ENCODE peak calls at places on chromosomes 2 and 18, in ten cellular contexts. K is stomach, O is PC-9, L is thoracic aorta, A is H7, M is aorta, G is GM23338, S is kidney, Q is SK-N-MC, Z is foreskin fibroblast. E is an unnamed sample.

GRCh38 chr18:43563780-43564179 is 286.5 kb upstream of the SYT4 start:
- DNase-seq in O (peak), G (peak), Z (peak), K (peak), S (no peak), A (peak), Q (peak), L (no peak), M (no peak), E (no peak)

GRCh38 chr2:96556441-96557330 is 20.1 kb downstream of the ARID5A start:
- DNase-seq in L (no peak), M (peak), A (no peak), K (peak), Q (no peak), O (peak), Z (peak), S (no peak), G (no peak), E (no peak)

GRCh38 chr2:240236217-240237111 is 96.0 kb upstream of the OTOS start:
- DNase-seq in Z (no peak), A (no peak), G (no peak), S (peak), K (no peak), O (no peak), M (peak), Q (no peak), L (no peak), E (peak)

GRCh38 chr2:24077535-24077877 is 1.4 kb upstream of the SF3B6 start:
- DNase-seq in G (no peak), A (no peak), Z (no peak), O (no peak), S (no peak), L (no peak), M (no peak), Q (no peak), K (no peak), E (no peak)

GRCh38 chr2:30807249-30807648 is at the start of gene CAPN13:
- DNase-seq in M (no peak), G (peak), O (peak), L (no peak), S (no peak), K (peak), A (peak), Q (no peak), Z (no peak), E (no peak)

GRCh38 chr18:70373062-70373519 is 84.2 kb downstream of the SOCS6 start:
- DNase-seq in S (no peak), G (no peak), A (no peak), Q (no peak), M (no peak), K (no peak), L (no peak), O (peak), Z (peak), E (no peak)

GRCh38 chr18:76938619-76939018 is 116.3 kb downstream of the ZNF236 start:
- DNase-seq in Q (no peak), Z (no peak), O (no peak), S (no peak), M (no peak), G (no peak), K (no peak), L (no peak), A (no peak), E (no peak)

GRCh38 chr2:240856151-240856980 is 12.3 kb upstream of the AGXT start:
- DNase-seq in Z (no peak), M (peak), Q (no peak), K (no peak), O (peak), G (peak), S (peak), A (peak), L (no peak), E (peak)

GRCh38 chr2:27715318-27716165 is 51.9 kb downstream of the SLC4A1AP start:
- DNase-seq in A (peak), O (peak), M (peak), Q (no peak), Z (peak), G (peak), S (peak), K (no peak), L (no peak), E (no peak)

GRCh38 chr2:127017548-127017947 is 89.4 kb downstream of the BIN1 start:
- DNase-seq in M (no peak), Q (no peak), L (no peak), Z (no peak), K (no peak), A (no peak), O (no peak), G (no peak), S (no peak), E (no peak)

GRCh38 chr2:151120016-151120415 is 141.6 kb downstream of the RBM43 start:
- DNase-seq in L (no peak), Q (no peak), Z (no peak), O (no peak), M (no peak), A (no peak), S (no peak), K (no peak), G (no peak), E (no peak)

GRCh38 chr2:241949736-241950412 is 80.3 kb downstream of the RTP5 start:
- DNase-seq in G (no peak), L (no peak), Z (no peak), A (peak), O (no peak), M (peak), Q (no peak), K (no peak), S (no peak), E (no peak)

GRCh38 chr2:241951920-241952319 is 82.4 kb downstream of the RTP5 start:
- DNase-seq in O (no peak), M (peak), S (no peak), K (no peak), A (peak), Q (no peak), L (no peak), G (no peak), Z (no peak), E (no peak)

GRCh38 chr2:241948901-241949735 is 79.6 kb downstream of the RTP5 start:
- DNase-seq in O (no peak), A (peak), G (no peak), K (no peak), M (peak), Q (no peak), L (no peak), Z (no peak), S (no peak), E (no peak)

GRCh38 chr2:241950413-241950863 is 80.9 kb downstream of the RTP5 start:
- DNase-seq in M (no peak), Q (no peak), Z (no peak), L (no peak), A (no peak), G (no peak), S (no peak), O (no peak), K (no peak), E (no peak)

GRCh38 chr2:241950878-241951331 is 81.4 kb downstream of the RTP5 start:
- DNase-seq in L (no peak), Z (peak), A (peak), G (peak), K (peak), S (peak), M (peak), Q (no peak), O (peak), E (no peak)
- H3K4me3 ChIP-seq in L (no peak), Z (no peak), A (no peak), G (no peak), K (peak), S (no peak), M (no peak), Q (no peak), O (no peak), E (no peak)

GRCh38 chr2:98484652-98485452 is 40.2 kb downstream of the INPP4A start:
- DNase-seq in K (no peak), L (no peak), Z (no peak), O (no peak), M (no peak), G (no peak), S (no peak), A (no peak), Q (no peak), E (no peak)

GRCh38 chr2:98484121-98484557 is 39.5 kb downstream of the INPP4A start:
- DNase-seq in O (no peak), A (no peak), M (no peak), Z (no peak), G (no peak), S (peak), L (no peak), K (no peak), Q (no peak), E (no peak)

GRCh38 chr2:98485453-98485755 is 40.7 kb downstream of the INPP4A start:
- DNase-seq in G (no peak), Q (no peak), L (no peak), K (no peak), M (no peak), Z (no peak), A (no peak), S (no peak), O (no peak), E (no peak)

GRCh38 chr2:98482362-98482761 is 37.7 kb downstream of the INPP4A start:
- DNase-seq in O (no peak), S (no peak), G (no peak), M (no peak), L (no peak), Q (no peak), Z (no peak), K (no peak), A (no peak), E (no peak)

DNA sequence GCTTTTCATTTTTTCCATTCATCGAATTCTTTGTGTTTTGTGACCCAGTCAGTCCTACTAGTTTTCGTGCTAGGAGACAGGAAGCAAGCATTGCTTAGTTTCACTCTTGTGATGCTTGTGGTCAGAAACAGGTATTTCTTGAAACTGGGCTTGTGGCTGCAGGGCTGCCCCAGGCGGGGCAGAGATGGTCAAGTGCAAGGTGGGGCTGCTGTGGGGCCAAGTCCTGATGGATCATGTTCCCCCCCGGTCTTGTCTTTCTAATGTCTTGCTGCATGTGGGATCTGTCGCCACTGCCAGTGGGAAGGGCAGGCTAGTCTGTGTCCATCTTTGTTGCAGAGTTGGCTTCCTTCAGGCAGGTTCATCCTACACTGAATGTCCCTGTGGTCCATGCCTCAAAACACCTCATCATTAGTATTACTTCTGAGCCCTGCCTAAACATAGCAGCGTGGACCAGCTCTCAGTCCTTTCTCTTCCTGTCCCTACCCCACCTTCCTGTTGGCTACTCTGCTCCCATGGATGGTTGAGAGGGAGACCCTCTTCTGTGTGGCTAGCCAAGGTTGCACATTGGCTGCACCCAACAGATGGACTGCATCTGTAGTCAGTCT is 38.7 kb downstream of the INPP4A start:
- DNase-seq in O (peak), G (no peak), K (no peak), Q (no peak), M (no peak), A (no peak), S (peak), Z (no peak), L (no peak), E (no peak)
- H3K4me3 ChIP-seq in O (no peak), G (no peak), K (no peak), Q (no peak), M (no peak), A (no peak), S (no peak), Z (no peak), L (no peak), E (no peak)

GRCh38 chr18:68215931-68216330 is 499.0 kb downstream of the TMX3 start:
- DNase-seq in Z (peak), S (no peak), M (no peak), Q (no peak), K (no peak), O (no peak), L (no peak), A (no peak), G (no peak), E (no peak)

GRCh38 chr18:68220458-68220857 is 494.4 kb downstream of the TMX3 start:
- DNase-seq in O (no peak), Q (no peak), K (no peak), L (no peak), M (no peak), G (no peak), A (no peak), S (no peak), Z (no peak), E (no peak)

GRCh38 chr18:68219274-68219673 is 495.6 kb downstream of the TMX3 start:
- DNase-seq in Q (no peak), A (no peak), Z (no peak), G (no peak), L (no peak), M (no peak), O (no peak), K (no peak), S (no peak), E (no peak)

GRCh38 chr18:68219867-68220266 is 495.0 kb downstream of the TMX3 start:
- DNase-seq in O (no peak), G (no peak), A (no peak), L (no peak), M (no peak), S (no peak), Q (no peak), Z (peak), K (no peak), E (no peak)

GRCh38 chr18:68221116-68221724 is 493.7 kb downstream of the TMX3 start:
- DNase-seq in Q (peak), G (peak), K (no peak), A (peak), Z (no peak), L (no peak), S (no peak), M (no peak), O (no peak), E (no peak)
- H3K4me3 ChIP-seq in Q (peak), G (no peak), K (no peak), A (no peak), Z (no peak), L (no peak), S (no peak), M (no peak), O (no peak), E (no peak)

DNA sequence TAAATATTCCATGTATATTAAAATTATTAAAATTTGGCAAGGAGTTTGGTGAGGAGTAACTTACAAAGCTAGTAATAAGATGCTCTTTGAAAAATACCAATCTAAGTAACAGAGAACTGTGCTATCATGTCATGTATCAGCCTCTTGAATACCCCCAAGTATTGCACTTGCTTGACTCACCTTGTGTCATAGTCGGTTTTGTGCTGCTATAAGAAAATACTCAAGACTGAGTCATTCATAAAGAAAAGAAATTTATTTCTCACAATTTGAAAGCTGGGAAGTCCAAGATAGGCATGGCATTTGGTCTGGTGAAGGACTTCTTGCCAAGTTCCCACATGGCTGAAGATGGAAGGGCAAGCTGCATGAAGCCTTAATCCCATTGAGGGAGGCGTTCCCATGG is 179.2 kb downstream of the MEMO1 start:
- DNase-seq in S (no peak), L (no peak), O (no peak), M (no peak), G (no peak), A (no peak), K (no peak), Z (peak), Q (no peak), E (no peak)
- H3K4me3 ChIP-seq in S (no peak), L (no peak), O (no peak), M (no peak), G (no peak), A (no peak), K (no peak), Z (no peak), Q (no peak), E (no peak)

DNA sequence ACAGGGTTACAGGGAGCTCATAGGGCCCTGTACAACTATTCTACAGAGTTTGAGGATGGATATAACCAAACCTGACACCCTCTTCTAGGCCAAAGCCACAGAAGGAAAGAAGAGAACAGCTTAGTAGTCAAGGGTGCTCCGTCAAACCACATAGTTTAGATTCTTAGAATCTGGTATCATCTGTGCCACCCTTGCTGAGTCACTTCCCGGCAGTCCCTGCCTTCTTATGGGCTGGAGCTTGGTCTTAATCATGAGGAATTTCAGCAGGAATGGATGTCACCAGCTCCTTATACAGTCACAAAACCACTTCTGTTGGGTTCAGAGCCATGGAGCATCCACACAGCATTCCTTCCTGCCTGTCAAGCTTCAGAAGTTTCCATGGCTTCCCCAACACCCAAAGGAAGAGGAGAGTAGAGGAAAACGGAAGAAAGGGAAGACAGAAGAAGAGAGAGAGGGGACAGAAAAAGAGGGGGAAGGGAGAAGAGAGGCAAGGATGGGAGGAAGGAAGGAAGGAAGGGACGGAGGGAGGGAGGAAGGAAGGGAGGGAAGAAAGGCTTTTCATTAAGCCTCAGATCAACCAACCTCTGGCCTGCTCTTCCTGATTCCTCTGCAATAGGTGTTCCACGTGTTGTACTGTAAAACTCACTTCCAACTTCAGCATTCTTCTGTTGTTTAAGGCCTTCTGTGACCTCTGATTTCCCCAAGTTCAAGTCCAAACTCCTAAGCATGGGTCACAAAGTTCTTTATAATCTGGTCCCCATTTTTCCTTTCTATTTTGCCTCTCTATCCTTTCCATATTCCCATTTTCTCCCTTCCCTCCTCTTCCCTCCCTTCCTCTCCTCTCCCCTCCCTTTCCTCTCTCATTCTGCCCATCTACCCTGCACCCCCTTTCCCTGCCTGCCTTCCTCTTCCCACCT is 246.1 kb upstream of the TNP1 start:
- DNase-seq in Q (no peak), A (no peak), S (peak), G (peak), K (no peak), M (peak), Z (peak), O (peak), L (peak), E (peak)
- H3K4me3 ChIP-seq in Q (no peak), A (no peak), S (no peak), G (no peak), K (no peak), M (no peak), Z (no peak), O (no peak), L (no peak), E (no peak)

GRCh38 chr18:50969448-50969847 is 1.6 kb downstream of the ELAC1 start:
- DNase-seq in A (no peak), M (no peak), Q (no peak), O (no peak), S (no peak), G (no peak), L (no peak), Z (no peak), K (no peak), E (no peak)
- H3K4me3 ChIP-seq in A (no peak), M (no peak), Q (peak), O (peak), S (no peak), G (peak), L (no peak), Z (no peak), K (no peak), E (peak)

DNA sequence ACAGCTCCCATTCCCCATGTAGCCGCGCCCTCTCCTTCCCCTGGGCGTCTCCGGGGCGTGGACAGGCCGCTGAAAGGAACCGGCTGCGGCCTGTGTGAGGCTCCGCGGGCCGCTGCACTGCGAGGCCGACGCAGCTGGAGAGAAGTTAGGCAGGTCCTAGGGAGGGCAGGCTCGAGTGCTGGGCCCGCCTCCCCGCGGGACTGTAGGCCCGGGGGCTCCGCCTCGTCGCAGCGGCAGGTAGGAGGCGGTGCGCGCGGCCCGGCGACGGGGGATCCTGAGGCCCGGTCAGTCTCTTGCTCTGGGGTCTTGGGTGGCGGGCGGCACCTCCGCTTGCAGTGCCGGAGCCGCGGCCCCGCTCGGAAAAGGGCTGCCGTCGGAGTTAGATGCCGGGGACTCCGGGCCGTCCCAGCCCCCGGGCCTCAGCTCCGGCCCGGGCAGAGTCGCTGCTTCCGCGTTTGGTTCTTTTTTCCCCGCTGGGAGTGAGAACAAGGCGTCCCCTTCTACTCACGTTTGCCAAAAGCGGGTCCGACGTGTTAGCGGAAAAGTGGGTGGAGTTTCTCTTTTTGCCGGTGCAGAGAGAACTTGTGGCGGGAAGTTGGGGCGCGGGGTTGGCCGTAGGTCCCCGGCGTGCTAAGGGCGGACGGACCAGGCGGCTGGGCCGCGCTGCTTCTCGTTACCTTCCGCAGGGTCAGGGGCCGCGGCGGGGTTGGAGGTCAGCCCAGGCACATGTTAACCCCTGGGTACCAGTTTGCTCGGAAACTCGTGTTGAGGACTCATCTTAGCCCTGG is at the start of gene VRK2:
- DNase-seq in L (peak), G (peak), S (peak), Z (peak), K (peak), O (peak), Q (peak), M (peak), A (peak), E (peak)
- H3K4me3 ChIP-seq in L (peak), G (peak), S (peak), Z (peak), K (peak), O (peak), Q (peak), M (peak), A (peak), E (peak)

E was measured in coronary artery.